ENCODE peak calls at places on chromosomes 16 and 17, in five cellular contexts. One of them, this sample, is unnamed.
A peak's percentile ranks its signal among the peaks of the same experiment; 100 is the strongest.

GRCh38 chr17:74206332-74206818 is 2.9 kb downstream of the RPL38 start:
- DNase-seq in H1: no peak
- DNase-seq in K562: no peak
- DNase-seq in GM12878: no peak
- DNase-seq in HepG2: no peak
- DNase-seq in this sample: no peak

GRCh38 chr17:32807577-32807976 is 69.3 kb downstream of the MYO1D start:
- DNase-seq in GM12878: no peak
- DNase-seq in K562: no peak
- DNase-seq in HepG2: peak; percentile 10
- DNase-seq in H1: no peak
- DNase-seq in this sample: no peak

GRCh38 chr17:47315451-47316266 is 8.1 kb upstream of the EFCAB13 start:
- DNase-seq in GM12878: peak; percentile 48
- DNase-seq in H1: no peak
- DNase-seq in HepG2: peak; percentile 71
- DNase-seq in K562: peak; percentile 61
- DNase-seq in this sample: peak; percentile 78

GRCh38 chr17:17763734-17764133 is 73.1 kb downstream of the SREBF1 start:
- DNase-seq in HepG2: no peak
- DNase-seq in K562: no peak
- DNase-seq in GM12878: no peak
- DNase-seq in H1: no peak
- DNase-seq in this sample: no peak

GRCh38 chr17:42248351-42249179 is 27.6 kb downstream of the STAT5B start:
- DNase-seq in HepG2: peak; percentile 93
- DNase-seq in H1: no peak
- DNase-seq in GM12878: peak; percentile 68
- DNase-seq in K562: no peak
- DNase-seq in this sample: no peak

GRCh38 chr17:229130-229944 is 47.9 kb upstream of the DOC2B start:
- DNase-seq in GM12878: no peak
- DNase-seq in HepG2: no peak
- DNase-seq in K562: no peak
- DNase-seq in H1: no peak
- DNase-seq in this sample: no peak

GRCh38 chr16:23384878-23385277 is 68.1 kb downstream of the COG7 start:
- DNase-seq in K562: no peak
- DNase-seq in H1: no peak
- DNase-seq in HepG2: no peak
- DNase-seq in GM12878: no peak
- DNase-seq in this sample: no peak

GRCh38 chr16:66270333-66270927 is 96.1 kb upstream of the CDH5 start:
- DNase-seq in H1: peak; percentile 51
- DNase-seq in K562: peak; percentile 92
- DNase-seq in HepG2: peak; percentile 65
- DNase-seq in GM12878: no peak
- DNase-seq in this sample: peak; percentile 85

GRCh38 chr16:29757950-29758466 is 12.2 kb upstream of the C16orf54 start:
- DNase-seq in HepG2: peak; percentile 82
- DNase-seq in GM12878: no peak
- DNase-seq in H1: no peak
- DNase-seq in K562: no peak
- DNase-seq in this sample: no peak

GRCh38 chr17:74957935-74958549 is 14.5 kb downstream of the HID1 start:
- DNase-seq in GM12878: no peak
- DNase-seq in H1: no peak
- DNase-seq in HepG2: peak; percentile 41
- DNase-seq in K562: peak; percentile 83
- DNase-seq in this sample: peak; percentile 63

GRCh38 chr16:8847623-8848022 is 21.2 kb downstream of the CARHSP1 start:
- DNase-seq in H1: no peak
- DNase-seq in GM12878: no peak
- DNase-seq in K562: no peak
- DNase-seq in HepG2: no peak
- DNase-seq in this sample: no peak

GRCh38 chr17:78722101-78722761 is 59.8 kb downstream of the CYTH1 start:
- DNase-seq in HepG2: no peak
- DNase-seq in GM12878: no peak
- DNase-seq in H1: no peak
- DNase-seq in K562: no peak
- DNase-seq in this sample: no peak
- TF ChIP-seq CEBPB in HepG2: no peak
- TF ChIP-seq CEBPB in GM12878: no peak
- TF ChIP-seq CEBPB in H1: no peak
- TF ChIP-seq CEBPB in K562: no peak
- TF ChIP-seq CEBPB in this sample: no peak

DNA sequence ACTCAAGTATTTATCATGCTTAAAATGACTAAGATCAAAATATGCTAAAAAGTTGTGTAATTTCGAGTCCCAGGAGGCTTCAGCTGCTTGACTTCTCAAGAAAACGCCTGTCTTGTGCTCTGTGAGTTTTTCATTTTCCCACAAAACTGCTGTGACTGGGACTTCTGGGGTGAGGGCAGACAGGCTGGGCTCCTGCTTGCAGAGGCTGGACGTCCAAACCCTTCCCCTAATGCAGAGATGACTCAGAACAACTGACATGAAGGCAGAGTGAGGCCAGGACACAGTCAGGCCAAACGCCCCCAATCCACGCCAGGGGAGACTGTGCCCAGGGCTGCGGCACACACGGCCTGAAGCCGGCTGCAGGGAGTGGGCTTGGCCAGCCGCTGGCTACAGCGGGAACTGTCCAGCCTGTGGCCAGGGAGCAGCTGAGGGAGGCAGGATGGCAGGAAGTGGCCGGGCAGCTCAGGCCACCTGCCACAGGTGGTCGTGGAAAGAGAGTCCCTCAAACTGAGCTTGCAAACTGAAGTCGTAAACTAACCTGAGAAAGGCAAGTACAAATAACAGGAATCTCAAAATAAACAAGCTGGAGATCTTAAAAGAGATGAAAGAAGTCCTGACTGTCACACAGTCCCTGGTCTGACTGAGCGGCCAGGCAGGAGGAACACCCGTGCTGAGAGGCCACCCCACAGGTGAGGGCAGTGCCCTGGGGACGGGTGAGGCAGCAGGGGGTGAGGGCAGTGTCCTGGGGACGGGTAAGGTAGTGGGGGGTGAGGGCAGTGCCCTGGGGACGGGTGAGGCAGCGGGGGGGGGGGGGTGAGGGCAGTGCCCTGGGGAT is 21.3 kb upstream of the HEXD start:
- DNase-seq in GM12878: no peak
- DNase-seq in K562: no peak
- DNase-seq in HepG2: no peak
- DNase-seq in H1: no peak
- DNase-seq in this sample: no peak
- TF ChIP-seq CHD2 in GM12878: no peak
- TF ChIP-seq CHD2 in K562: no peak
- TF ChIP-seq CHD2 in HepG2: no peak
- TF ChIP-seq CHD2 in H1: no peak
- TF ChIP-seq CHD2 in this sample: no peak

GRCh38 chr17:51120357-51120738 is 320 bp downstream of the SPAG9 start:
- DNase-seq in K562: peak; percentile 49
- DNase-seq in GM12878: no peak
- DNase-seq in H1: no peak
- DNase-seq in HepG2: no peak
- DNase-seq in this sample: peak; percentile 56
- TF ChIP-seq CEBPB in K562: no peak
- TF ChIP-seq CEBPB in GM12878: no peak
- TF ChIP-seq CEBPB in H1: no peak
- TF ChIP-seq CEBPB in HepG2: no peak
- TF ChIP-seq CEBPB in this sample: no peak

GRCh38 chr16:85168732-85169256 is 56.5 kb upstream of the CIBAR2 start:
- DNase-seq in GM12878: no peak
- DNase-seq in HepG2: no peak
- DNase-seq in H1: no peak
- DNase-seq in K562: peak; percentile 97
- DNase-seq in this sample: peak; percentile 60
- TF ChIP-seq CHD2 in GM12878: no peak
- TF ChIP-seq CHD2 in HepG2: no peak
- TF ChIP-seq CHD2 in H1: no peak
- TF ChIP-seq CHD2 in K562: no peak
- TF ChIP-seq CHD2 in this sample: no peak

GRCh38 chr16:47983999-47984580 is 171.7 kb downstream of the ABCC12 start:
- DNase-seq in HepG2: no peak
- DNase-seq in K562: no peak
- DNase-seq in GM12878: no peak
- DNase-seq in H1: no peak
- DNase-seq in this sample: no peak
- TF ChIP-seq CEBPB in HepG2: no peak
- TF ChIP-seq CEBPB in K562: no peak
- TF ChIP-seq CEBPB in GM12878: no peak
- TF ChIP-seq CEBPB in H1: no peak
- TF ChIP-seq CEBPB in this sample: no peak

GRCh38 chr17:40951011-40951622 is 13.7 kb upstream of the KRT23 start:
- DNase-seq in K562: no peak
- DNase-seq in GM12878: no peak
- DNase-seq in H1: no peak
- DNase-seq in HepG2: peak; percentile 63
- DNase-seq in this sample: no peak
- TF ChIP-seq CHD2 in K562: no peak
- TF ChIP-seq CHD2 in GM12878: no peak
- TF ChIP-seq CHD2 in H1: no peak
- TF ChIP-seq CHD2 in HepG2: no peak
- TF ChIP-seq CHD2 in this sample: no peak

GRCh38 chr17:79955167-79955549 is 80.5 kb downstream of the TBC1D16 start:
- DNase-seq in H1: no peak
- DNase-seq in K562: no peak
- DNase-seq in HepG2: no peak
- DNase-seq in GM12878: no peak
- DNase-seq in this sample: no peak
- TF ChIP-seq CEBPB in H1: no peak
- TF ChIP-seq CEBPB in K562: no peak
- TF ChIP-seq CEBPB in HepG2: no peak
- TF ChIP-seq CEBPB in GM12878: no peak
- TF ChIP-seq CEBPB in this sample: no peak

DNA sequence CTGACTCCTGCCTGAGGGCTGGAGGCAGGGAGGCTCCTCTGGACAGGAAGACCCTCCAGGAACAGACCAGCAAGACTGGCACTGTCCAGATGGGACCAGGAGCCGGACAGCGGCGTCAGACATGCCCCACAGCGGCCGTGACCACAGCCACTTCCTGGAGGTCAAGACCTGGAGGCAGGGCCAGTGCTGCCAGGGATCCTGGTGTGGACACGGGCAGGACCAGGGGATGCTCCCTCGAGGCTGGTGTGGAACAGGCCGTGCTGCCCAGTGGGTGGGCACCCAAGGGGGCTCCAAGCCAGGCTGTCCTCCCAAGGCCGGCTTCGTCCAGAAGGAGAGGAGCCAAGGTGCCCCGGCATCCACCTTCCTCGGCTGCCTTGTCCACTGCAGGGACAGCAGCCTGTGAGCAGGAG is 4.5 kb upstream of the CCDC57 start:
- DNase-seq in HepG2: no peak
- DNase-seq in K562: no peak
- DNase-seq in H1: no peak
- DNase-seq in GM12878: no peak
- DNase-seq in this sample: no peak
- TF ChIP-seq CHD2 in HepG2: no peak
- TF ChIP-seq CHD2 in K562: no peak
- TF ChIP-seq CHD2 in H1: no peak
- TF ChIP-seq CHD2 in GM12878: no peak
- TF ChIP-seq CHD2 in this sample: no peak

GRCh38 chr17:40318835-40319332 is 9.9 kb downstream of the RARA start:
- DNase-seq in K562: peak; percentile 52
- DNase-seq in HepG2: no peak
- DNase-seq in H1: no peak
- DNase-seq in GM12878: no peak
- DNase-seq in this sample: no peak
- TF ChIP-seq CEBPB in K562: no peak
- TF ChIP-seq CEBPB in HepG2: no peak
- TF ChIP-seq CEBPB in H1: no peak
- TF ChIP-seq CEBPB in GM12878: no peak
- TF ChIP-seq CEBPB in this sample: no peak

GRCh38 chr17:7583253-7584109 is at the start of gene MPDU1:
- DNase-seq in K562: peak; percentile 72
- DNase-seq in H1: no peak
- DNase-seq in HepG2: peak; percentile 81
- DNase-seq in GM12878: peak; percentile 84
- DNase-seq in this sample: peak; percentile 89
- TF ChIP-seq CHD2 in K562: no peak
- TF ChIP-seq CHD2 in H1: no peak
- TF ChIP-seq CHD2 in HepG2: no peak
- TF ChIP-seq CHD2 in GM12878: no peak
- TF ChIP-seq CHD2 in this sample: no peak

This sample was measured in A549.